ENCODE peak calls at places on chromosome 11, in five cellular contexts. One of them, this sample, is unnamed.

GRCh38 chr11:76788661-76789442 is 5.7 kb downstream of the TSKU start:
- DNase-seq in neuronal stem cell: no peak
- DNase-seq in A549: no peak
- DNase-seq in HCT116: peak
- DNase-seq in IMR-90: no peak
- DNase-seq in this sample: peak

GRCh38 chr11:72321381-72321996 is 77.5 kb upstream of the PHOX2A start:
- DNase-seq in A549: peak
- DNase-seq in HCT116: no peak
- DNase-seq in IMR-90: peak
- DNase-seq in neuronal stem cell: no peak
- DNase-seq in this sample: no peak

GRCh38 chr11:18676803-18677202 is 21.8 kb upstream of the TMEM86A start:
- DNase-seq in A549: no peak
- DNase-seq in HCT116: no peak
- DNase-seq in IMR-90: no peak
- DNase-seq in neuronal stem cell: no peak
- DNase-seq in this sample: no peak

GRCh38 chr11:32334822-32335221 is 100.5 kb downstream of the WT1 start:
- DNase-seq in HCT116: peak
- DNase-seq in neuronal stem cell: no peak
- DNase-seq in A549: peak
- DNase-seq in IMR-90: no peak
- DNase-seq in this sample: peak

GRCh38 chr11:1499261-1499890 is 12.8 kb upstream of the MOB2 start:
- DNase-seq in HCT116: no peak
- DNase-seq in A549: peak
- DNase-seq in IMR-90: no peak
- DNase-seq in neuronal stem cell: no peak
- DNase-seq in this sample: no peak

GRCh38 chr11:126422446-126422845 is 67.0 kb downstream of the ST3GAL4 start:
- DNase-seq in HCT116: no peak
- DNase-seq in IMR-90: no peak
- DNase-seq in A549: no peak
- DNase-seq in neuronal stem cell: no peak
- DNase-seq in this sample: no peak

GRCh38 chr11:131839326-131839725 is 468.9 kb downstream of the NTM start:
- DNase-seq in neuronal stem cell: no peak
- DNase-seq in HCT116: no peak
- DNase-seq in IMR-90: no peak
- DNase-seq in A549: no peak
- DNase-seq in this sample: peak

GRCh38 chr11:12185914-12186313 is 75.5 kb downstream of the MICAL2 start:
- DNase-seq in neuronal stem cell: peak
- DNase-seq in IMR-90: peak
- DNase-seq in HCT116: no peak
- DNase-seq in A549: no peak
- DNase-seq in this sample: peak

GRCh38 chr11:44788536-44789227 is 61.9 kb downstream of the TSPAN18 start:
- DNase-seq in A549: no peak
- DNase-seq in neuronal stem cell: no peak
- DNase-seq in IMR-90: peak
- DNase-seq in HCT116: no peak
- DNase-seq in this sample: no peak

GRCh38 chr11:110432713-110433392 is 3.1 kb downstream of the FDX1 start:
- DNase-seq in IMR-90: peak
- DNase-seq in A549: peak
- DNase-seq in HCT116: no peak
- DNase-seq in neuronal stem cell: no peak
- DNase-seq in this sample: no peak

GRCh38 chr11:117872420-117872961 is 4.0 kb downstream of the FXYD6 start:
- DNase-seq in A549: no peak
- DNase-seq in HCT116: no peak
- DNase-seq in neuronal stem cell: no peak
- DNase-seq in IMR-90: no peak
- DNase-seq in this sample: no peak

GRCh38 chr11:28984216-28984615 is 876.0 kb downstream of the METTL15 start:
- DNase-seq in HCT116: no peak
- DNase-seq in IMR-90: no peak
- DNase-seq in neuronal stem cell: no peak
- DNase-seq in A549: no peak
- DNase-seq in this sample: no peak

GRCh38 chr11:27694992-27695391 is 5.3 kb downstream of the BDNF start:
- DNase-seq in A549: peak
- DNase-seq in HCT116: no peak
- DNase-seq in neuronal stem cell: no peak
- DNase-seq in IMR-90: no peak
- DNase-seq in this sample: peak

GRCh38 chr11:11708256-11708655 is 86.5 kb upstream of the GALNT18 start:
- DNase-seq in IMR-90: no peak
- DNase-seq in A549: no peak
- DNase-seq in HCT116: no peak
- DNase-seq in neuronal stem cell: no peak
- DNase-seq in this sample: no peak

GRCh38 chr11:96264364-96264763 is 78.6 kb downstream of the MAML2 start:
- DNase-seq in neuronal stem cell: no peak
- DNase-seq in HCT116: no peak
- DNase-seq in IMR-90: no peak
- DNase-seq in A549: no peak
- DNase-seq in this sample: no peak

GRCh38 chr11:87739766-87740165 is 435.5 kb downstream of the RAB38 start:
- DNase-seq in HCT116: no peak
- DNase-seq in A549: no peak
- DNase-seq in neuronal stem cell: no peak
- DNase-seq in IMR-90: peak
- DNase-seq in this sample: no peak

GRCh38 chr11:44727114-44727372 is 281 bp downstream of the TSPAN18 start:
- DNase-seq in neuronal stem cell: no peak
- DNase-seq in HCT116: no peak
- DNase-seq in A549: no peak
- DNase-seq in IMR-90: no peak
- DNase-seq in this sample: no peak

GRCh38 chr11:33857924-33858323 is 34.0 kb downstream of the LMO2 start:
- DNase-seq in A549: peak
- DNase-seq in neuronal stem cell: peak
- DNase-seq in IMR-90: peak
- DNase-seq in HCT116: peak
- DNase-seq in this sample: peak

GRCh38 chr11:131868769-131869482 is 498.5 kb downstream of the NTM start:
- DNase-seq in neuronal stem cell: no peak
- DNase-seq in HCT116: no peak
- DNase-seq in IMR-90: peak
- DNase-seq in A549: no peak
- DNase-seq in this sample: no peak

DNA sequence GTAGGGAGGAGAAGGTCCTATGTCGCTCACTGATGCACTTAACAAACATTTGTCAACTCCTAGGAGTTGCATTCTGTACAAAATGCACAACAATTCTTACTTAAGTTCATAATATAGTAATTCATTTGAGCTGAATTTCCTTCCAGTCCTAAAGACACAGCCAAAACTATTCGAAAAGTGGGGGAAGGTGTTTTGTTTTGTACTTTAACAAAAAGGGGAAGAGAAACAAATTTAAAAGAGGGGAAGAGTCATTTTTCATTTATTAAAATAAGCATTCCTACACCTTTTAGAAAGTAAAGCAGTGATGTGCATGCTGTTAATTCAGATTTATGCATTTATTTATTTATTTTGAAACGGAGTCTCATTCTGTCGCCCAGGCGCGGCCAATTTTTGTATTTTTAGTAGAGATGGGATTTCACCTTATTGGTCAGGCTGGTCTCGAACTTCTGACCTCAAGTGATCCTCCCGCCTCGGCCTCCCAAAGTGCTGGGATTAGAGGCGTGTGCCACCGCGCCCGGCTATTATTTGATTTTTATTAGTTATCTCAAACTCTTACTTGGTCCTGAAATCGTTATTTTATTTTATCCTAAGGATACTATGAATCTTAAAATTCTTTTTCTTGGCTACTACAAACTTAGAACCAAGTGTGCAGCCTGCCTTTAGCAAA is 1.1 kb upstream of the FANCF start:
- DNase-seq in HCT116: no peak
- DNase-seq in IMR-90: no peak
- DNase-seq in A549: no peak
- DNase-seq in neuronal stem cell: no peak
- DNase-seq in this sample: no peak
- H3K4me2 ChIP-seq in HCT116: peak
- H3K4me2 ChIP-seq in IMR-90: no peak
- H3K4me2 ChIP-seq in A549: peak
- H3K4me2 ChIP-seq in neuronal stem cell: no peak
- H3K4me2 ChIP-seq in this sample: peak

GRCh38 chr11:133742388-133742787 is 102.9 kb downstream of the SPATA19 start:
- DNase-seq in neuronal stem cell: no peak
- DNase-seq in A549: no peak
- DNase-seq in IMR-90: no peak
- DNase-seq in HCT116: no peak
- DNase-seq in this sample: no peak
- H3K4me2 ChIP-seq in neuronal stem cell: no peak
- H3K4me2 ChIP-seq in A549: no peak
- H3K4me2 ChIP-seq in IMR-90: no peak
- H3K4me2 ChIP-seq in HCT116: no peak
- H3K4me2 ChIP-seq in this sample: no peak

GRCh38 chr11:67674442-67674871 is at the start of gene ALDH3B2:
- DNase-seq in neuronal stem cell: no peak
- DNase-seq in HCT116: no peak
- DNase-seq in A549: no peak
- DNase-seq in IMR-90: no peak
- DNase-seq in this sample: peak
- H3K4me2 ChIP-seq in neuronal stem cell: no peak
- H3K4me2 ChIP-seq in HCT116: peak
- H3K4me2 ChIP-seq in A549: no peak
- H3K4me2 ChIP-seq in IMR-90: no peak
- H3K4me2 ChIP-seq in this sample: peak

GRCh38 chr11:19872526-19873135 is 160.0 kb downstream of the NAV2 start:
- DNase-seq in IMR-90: no peak
- DNase-seq in HCT116: no peak
- DNase-seq in A549: no peak
- DNase-seq in neuronal stem cell: no peak
- DNase-seq in this sample: no peak
- H3K4me2 ChIP-seq in IMR-90: no peak
- H3K4me2 ChIP-seq in HCT116: no peak
- H3K4me2 ChIP-seq in A549: no peak
- H3K4me2 ChIP-seq in neuronal stem cell: no peak
- H3K4me2 ChIP-seq in this sample: no peak